ENCODE peak calls at places on chromosomes 2 and 18, in ten cellular contexts. X, Q, H, A, S, M, Z, I, F and R are unnamed samples.

GRCh38 chr18:31581498-31582197 is 10.0 kb upstream of the TTR start:
- ATAC-seq in X (no peak), Q (no peak), H (peak), A (peak), S (no peak), M (peak), Z (no peak), I (no peak), F (no peak), R (no peak)

GRCh38 chr2:27959496-27959895 is 69.0 kb downstream of the BABAM2 start:
- ATAC-seq in X (no peak), Q (no peak), H (no peak), A (no peak), S (no peak), M (peak), Z (no peak), I (peak), F (no peak), R (no peak)

GRCh38 chr18:11387880-11388279 is 221.5 kb upstream of the SLC35G4 start:
- ATAC-seq in X (no peak), Q (peak), H (no peak), A (peak), S (peak), M (peak), Z (no peak), I (no peak), F (peak), R (no peak)

GRCh38 chr2:113180131-113180946 is 6.6 kb downstream of the PSD4 start:
- ATAC-seq in X (no peak), Q (no peak), H (no peak), A (peak), S (peak), M (peak), Z (no peak), I (no peak), F (no peak), R (no peak)

GRCh38 chr2:43438858-43439655 is 156.8 kb downstream of the THADA start:
- ATAC-seq in X (no peak), Q (no peak), H (no peak), A (no peak), S (no peak), M (peak), Z (no peak), I (no peak), F (no peak), R (no peak)

GRCh38 chr2:189566046-189566445 is 14.5 kb downstream of the SLC40A1 start:
- ATAC-seq in X (no peak), Q (no peak), H (peak), A (no peak), S (no peak), M (no peak), Z (no peak), I (no peak), F (no peak), R (no peak)

GRCh38 chr2:43566461-43566729 is 29.4 kb downstream of the THADA start:
- ATAC-seq in X (no peak), Q (no peak), H (no peak), A (no peak), S (no peak), M (no peak), Z (no peak), I (no peak), F (no peak), R (no peak)

GRCh38 chr2:54457326-54458023 is 1.3 kb downstream of the SPTBN1 start:
- ATAC-seq in X (no peak), Q (peak), H (no peak), A (peak), S (no peak), M (no peak), Z (peak), I (no peak), F (peak), R (no peak)

GRCh38 chr2:186595219-186595618 is 5.4 kb downstream of the ITGAV start:
- ATAC-seq in X (peak), Q (no peak), H (peak), A (peak), S (no peak), M (peak), Z (no peak), I (peak), F (no peak), R (no peak)

GRCh38 chr2:3675687-3676086 is 17.7 kb downstream of the ALLC start:
- ATAC-seq in X (no peak), Q (no peak), H (no peak), A (no peak), S (no peak), M (no peak), Z (peak), I (no peak), F (no peak), R (no peak)

GRCh38 chr2:144211826-144212225 is 308.1 kb downstream of the ZEB2 start:
- ATAC-seq in X (no peak), Q (no peak), H (no peak), A (no peak), S (peak), M (no peak), Z (no peak), I (no peak), F (no peak), R (no peak)

GRCh38 chr2:139963863-139964355 is 1183.7 kb upstream of the NXPH2 start:
- ATAC-seq in X (no peak), Q (no peak), H (no peak), A (no peak), S (no peak), M (no peak), Z (no peak), I (no peak), F (no peak), R (no peak)

GRCh38 chr18:63586431-63586830 is 712 bp upstream of the SERPINB13 start:
- ATAC-seq in X (no peak), Q (no peak), H (no peak), A (no peak), S (no peak), M (no peak), Z (no peak), I (no peak), F (no peak), R (no peak)

GRCh38 chr2:96953611-96954489 is 32.5 kb downstream of the FAM178B start:
- ATAC-seq in X (no peak), Q (no peak), H (peak), A (no peak), S (no peak), M (peak), Z (no peak), I (no peak), F (no peak), R (no peak)

GRCh38 chr18:43772907-43773306 is 495.6 kb upstream of the SYT4 start:
- ATAC-seq in X (no peak), Q (peak), H (no peak), A (no peak), S (no peak), M (no peak), Z (no peak), I (peak), F (no peak), R (peak)

GRCh38 chr2:38763226-38763625 is 12.1 kb upstream of the SRSF7 start:
- ATAC-seq in X (no peak), Q (no peak), H (no peak), A (no peak), S (no peak), M (no peak), Z (no peak), I (no peak), F (no peak), R (no peak)

GRCh38 chr2:144166743-144167142 is 353.2 kb downstream of the ZEB2 start:
- ATAC-seq in X (no peak), Q (no peak), H (no peak), A (no peak), S (no peak), M (no peak), Z (no peak), I (no peak), F (no peak), R (no peak)

GRCh38 chr18:65365245-65365955 is 385.4 kb upstream of the CDH7 start:
- ATAC-seq in X (no peak), Q (no peak), H (no peak), A (no peak), S (no peak), M (no peak), Z (no peak), I (no peak), F (no peak), R (no peak)

GRCh38 chr18:5475252-5475651 is 68.5 kb downstream of the EPB41L3 start:
- ATAC-seq in X (no peak), Q (no peak), H (no peak), A (no peak), S (no peak), M (peak), Z (peak), I (no peak), F (no peak), R (peak)

GRCh38 chr2:19818039-19818438 is 83.7 kb downstream of the TTC32 start:
- ATAC-seq in X (no peak), Q (no peak), H (no peak), A (no peak), S (no peak), M (no peak), Z (no peak), I (no peak), F (no peak), R (no peak)

GRCh38 chr2:102619414-102620319 is at the start of gene SLC9A2:
- ATAC-seq in X (peak), Q (peak), H (peak), A (peak), S (peak), M (peak), Z (peak), I (no peak), F (peak), R (no peak)

GRCh38 chr2:3214827-3215404 is 162.7 kb downstream of the EIPR1 start:
- ATAC-seq in X (no peak), Q (no peak), H (no peak), A (no peak), S (no peak), M (no peak), Z (no peak), I (no peak), F (no peak), R (no peak)

GRCh38 chr18:50094221-50094773 is 100.7 kb downstream of the MYO5B start:
- ATAC-seq in X (no peak), Q (no peak), H (no peak), A (no peak), S (no peak), M (no peak), Z (no peak), I (no peak), F (no peak), R (no peak)

GRCh38 chr2:3142961-3143571 is 234.6 kb downstream of the EIPR1 start:
- ATAC-seq in X (peak), Q (no peak), H (no peak), A (no peak), S (no peak), M (no peak), Z (no peak), I (no peak), F (no peak), R (no peak)

GRCh38 chr2:130963058-130963848 is 126.5 kb downstream of the ARHGEF4 start:
- ATAC-seq in X (no peak), Q (no peak), H (peak), A (no peak), S (no peak), M (no peak), Z (no peak), I (no peak), F (no peak), R (no peak)

GRCh38 chr18:69895081-69896047 is 52.3 kb downstream of the CD226 start:
- ATAC-seq in X (no peak), Q (no peak), H (no peak), A (no peak), S (no peak), M (no peak), Z (no peak), I (no peak), F (no peak), R (no peak)

GRCh38 chr2:241309684-241310117 is 5.8 kb downstream of the HDLBP start:
- ATAC-seq in X (no peak), Q (no peak), H (peak), A (no peak), S (peak), M (peak), Z (no peak), I (no peak), F (no peak), R (no peak)

GRCh38 chr2:16569401-16569800 is 96.2 kb downstream of the CYRIA start:
- ATAC-seq in X (no peak), Q (peak), H (no peak), A (no peak), S (no peak), M (no peak), Z (no peak), I (no peak), F (no peak), R (no peak)

GRCh38 chr2:11399113-11399762 is 54.8 kb upstream of the ROCK2 start:
- ATAC-seq in X (no peak), Q (no peak), H (no peak), A (no peak), S (no peak), M (no peak), Z (no peak), I (no peak), F (no peak), R (no peak)

GRCh38 chr18:46037512-46038305 is 34.4 kb downstream of the PSTPIP2 start:
- ATAC-seq in X (no peak), Q (no peak), H (no peak), A (peak), S (no peak), M (peak), Z (no peak), I (no peak), F (no peak), R (no peak)

GRCh38 chr2:20917724-20918572 is 95.0 kb upstream of the LDAH start:
- ATAC-seq in X (no peak), Q (no peak), H (no peak), A (no peak), S (no peak), M (no peak), Z (no peak), I (no peak), F (no peak), R (no peak)

GRCh38 chr2:120937736-120938131 is 202.1 kb downstream of the GLI2 start:
- ATAC-seq in X (no peak), Q (peak), H (peak), A (no peak), S (no peak), M (no peak), Z (no peak), I (no peak), F (no peak), R (no peak)

GRCh38 chr18:32296851-32297250 is 107.0 kb downstream of the MEP1B start:
- ATAC-seq in X (no peak), Q (no peak), H (no peak), A (no peak), S (no peak), M (no peak), Z (no peak), I (no peak), F (no peak), R (no peak)

GRCh38 chr2:45674035-45674791 is 22.7 kb downstream of the PRKCE start:
- ATAC-seq in X (no peak), Q (no peak), H (no peak), A (no peak), S (no peak), M (no peak), Z (no peak), I (no peak), F (peak), R (no peak)

GRCh38 chr2:151777487-151777886 is 43.2 kb upstream of the NEB start:
- ATAC-seq in X (no peak), Q (no peak), H (no peak), A (peak), S (peak), M (no peak), Z (no peak), I (no peak), F (peak), R (no peak)

GRCh38 chr2:28761420-28761819 is 9.8 kb downstream of the PPP1CB start:
- ATAC-seq in X (no peak), Q (no peak), H (no peak), A (no peak), S (no peak), M (no peak), Z (no peak), I (no peak), F (no peak), R (no peak)

DNA sequence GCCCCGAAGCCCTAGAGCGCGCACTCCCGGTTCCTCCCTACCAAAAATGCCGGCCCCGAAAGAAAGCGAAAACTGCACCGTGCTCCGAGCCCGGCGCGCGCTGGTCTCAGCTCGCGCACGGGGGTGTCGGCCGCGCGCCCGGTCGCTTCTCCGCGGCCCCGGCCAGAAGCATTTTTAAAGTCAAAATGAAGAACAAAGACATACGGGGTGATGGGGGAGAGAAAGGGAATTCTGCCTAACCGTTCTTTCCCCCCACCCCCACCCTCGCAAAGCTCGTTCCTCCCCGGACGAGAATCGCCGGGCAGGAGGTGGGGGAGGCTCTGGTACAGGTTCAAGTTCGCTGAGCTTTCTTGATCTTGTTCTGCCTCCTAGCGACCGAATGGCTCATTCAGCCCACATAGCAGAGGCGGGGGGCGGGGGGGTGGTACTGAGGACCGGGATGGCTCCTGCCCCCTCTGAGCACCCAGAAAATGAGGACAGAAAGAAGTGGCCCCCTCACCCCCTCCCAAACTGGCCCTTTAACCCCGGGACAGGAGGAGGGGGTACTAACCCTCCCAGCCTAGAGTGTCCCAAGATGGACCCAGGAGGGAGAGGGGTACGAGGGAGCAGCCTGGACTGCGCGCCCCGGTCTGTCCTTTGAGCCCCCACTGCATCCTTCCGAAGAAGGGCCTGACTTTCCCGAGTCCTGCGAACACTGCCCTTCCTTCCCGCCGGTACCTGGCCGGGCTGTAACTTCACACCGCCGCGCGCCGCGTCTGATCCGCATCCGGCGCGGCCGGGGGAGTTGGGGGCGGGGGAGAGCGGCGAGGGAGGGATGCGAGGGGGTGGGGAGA is 3.1 kb downstream of the BCL11A start:
- ATAC-seq in X (peak), Q (peak), H (peak), A (peak), S (peak), M (peak), Z (peak), I (peak), F (peak), R (peak)
- TF ChIP-seq POLR2A in X (no peak), Q (no peak), H (no peak), A (no peak), S (no peak), M (no peak), Z (no peak), I (no peak), F (no peak), R (no peak)

GRCh38 chr2:226977775-226978190 is 141.9 kb downstream of the RHBDD1 start:
- ATAC-seq in X (no peak), Q (no peak), H (peak), A (no peak), S (peak), M (no peak), Z (no peak), I (no peak), F (peak), R (no peak)

GRCh38 chr2:226973821-226974220 is 138.0 kb downstream of the RHBDD1 start:
- ATAC-seq in X (no peak), Q (no peak), H (no peak), A (no peak), S (no peak), M (no peak), Z (no peak), I (no peak), F (no peak), R (no peak)

GRCh38 chr2:226979004-226979403 is 143.2 kb downstream of the RHBDD1 start:
- ATAC-seq in X (no peak), Q (no peak), H (no peak), A (peak), S (peak), M (no peak), Z (no peak), I (no peak), F (no peak), R (no peak)

GRCh38 chr2:226981731-226982373 is 146.0 kb downstream of the RHBDD1 start:
- ATAC-seq in X (no peak), Q (no peak), H (no peak), A (no peak), S (no peak), M (peak), Z (no peak), I (no peak), F (peak), R (no peak)

DNA sequence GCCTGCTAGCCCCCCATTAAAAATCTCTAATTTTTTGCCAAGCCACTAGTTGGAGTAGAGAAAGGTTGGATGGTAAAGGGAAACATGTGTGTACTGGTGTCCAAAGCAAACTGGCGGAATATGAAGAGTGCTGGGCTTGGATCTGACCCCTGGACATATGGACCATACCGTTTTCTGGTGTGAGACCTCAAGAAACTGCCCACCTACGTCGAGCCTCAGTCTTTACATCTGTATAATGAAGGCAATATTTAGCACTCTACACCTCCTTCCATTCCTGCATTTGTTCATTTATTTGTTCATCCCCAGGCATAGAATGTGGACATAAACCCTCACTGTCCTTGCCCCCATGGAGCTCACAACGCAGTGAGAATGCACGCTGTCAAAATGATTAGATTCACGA is 142.4 kb downstream of the RHBDD1 start:
- ATAC-seq in X (no peak), Q (no peak), H (no peak), A (no peak), S (no peak), M (no peak), Z (no peak), I (no peak), F (no peak), R (no peak)
- H3K27ac ChIP-seq in X (no peak), Q (no peak), H (no peak), A (no peak), S (peak), M (no peak), Z (no peak), I (no peak), F (peak), R (no peak)

GRCh38 chr18:79962311-79962710 is 2.1 kb upstream of the HSBP1L1 start:
- ATAC-seq in X (no peak), Q (no peak), H (peak), A (no peak), S (no peak), M (no peak), Z (peak), I (no peak), F (peak), R (no peak)

GRCh38 chr18:79960921-79961526 is 3.4 kb upstream of the HSBP1L1 start:
- ATAC-seq in X (no peak), Q (no peak), H (no peak), A (no peak), S (peak), M (no peak), Z (no peak), I (no peak), F (no peak), R (no peak)

GRCh38 chr18:79962835-79963657 is 1.4 kb upstream of the HSBP1L1 start:
- ATAC-seq in X (no peak), Q (no peak), H (no peak), A (no peak), S (no peak), M (no peak), Z (no peak), I (no peak), F (no peak), R (no peak)

GRCh38 chr18:79963658-79964329 is 649 bp upstream of the HSBP1L1 start:
- ATAC-seq in X (no peak), Q (no peak), H (no peak), A (no peak), S (no peak), M (no peak), Z (no peak), I (no peak), F (no peak), R (no peak)

GRCh38 chr18:79961527-79962291 is 2.7 kb upstream of the HSBP1L1 start:
- ATAC-seq in X (no peak), Q (no peak), H (no peak), A (peak), S (peak), M (no peak), Z (peak), I (no peak), F (peak), R (no peak)
- TF ChIP-seq POLR2A in X (no peak), Q (no peak), H (no peak), A (no peak), S (no peak), M (no peak), Z (no peak), I (no peak), F (no peak), R (no peak)

DNA sequence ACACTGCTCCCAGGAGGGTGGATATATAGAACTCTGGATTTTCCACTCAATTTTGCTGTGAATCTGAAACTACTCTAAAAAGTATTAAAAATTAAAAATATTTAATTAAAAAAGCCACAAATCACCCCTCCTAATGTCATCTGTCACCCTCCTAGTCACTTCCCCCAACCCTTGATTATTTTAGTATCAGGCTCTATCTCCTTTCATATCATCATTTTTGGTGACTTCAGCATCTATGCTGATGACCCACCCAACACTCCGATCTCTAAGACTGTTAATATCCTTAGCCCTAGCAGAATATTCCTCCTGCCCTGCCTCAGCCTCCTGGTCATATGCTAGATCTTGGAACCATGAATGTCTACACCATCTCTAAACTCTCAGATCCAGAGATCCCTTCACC is 128.3 kb upstream of the SLC1A4 start:
- ATAC-seq in X (no peak), Q (no peak), H (no peak), A (no peak), S (no peak), M (no peak), Z (no peak), I (no peak), F (no peak), R (no peak)
- H3K27ac ChIP-seq in X (no peak), Q (peak), H (no peak), A (no peak), S (no peak), M (no peak), Z (no peak), I (peak), F (no peak), R (peak)